ENCODE peak calls at places on chromosome 12, in four cellular contexts. B is neuronal stem cell, G is breast epithelium, Y is A549. O is an unnamed sample. For H3K9me3, the result is how much of the 10 kb centered on the place peaks cover.

GRCh38 chr12:66409195-66409871 is 107.0 kb downstream of the HELB start:
- DNase-seq in G (no peak), B (peak), Y (no peak), O (no peak)

GRCh38 chr12:122117979-122118378 is 39.4 kb downstream of the MLXIP start:
- DNase-seq in Y (no peak), G (no peak), B (no peak), O (no peak)

GRCh38 chr12:52837341-52837741 is 3.2 kb upstream of the KRT79 start:
- DNase-seq in B (no peak), G (no peak), Y (peak), O (no peak)

GRCh38 chr12:125197326-125197725 is 132.1 kb downstream of the AACS start:
- DNase-seq in B (no peak), G (no peak), Y (no peak), O (no peak)

GRCh38 chr12:120261951-120262851 is 3.3 kb downstream of the PXN start:
- DNase-seq in Y (peak), G (no peak), B (no peak), O (no peak)

GRCh38 chr12:108565976-108566375 is 3.6 kb downstream of the ISCU start:
- DNase-seq in B (no peak), G (peak), Y (peak), O (peak)

GRCh38 chr12:6724409-6724797 is 557 bp downstream of the COPS7A start:
- DNase-seq in G (no peak), B (no peak), Y (no peak), O (no peak)

GRCh38 chr12:123269395-123269892 is 2.2 kb downstream of the CDK2AP1 start:
- DNase-seq in Y (no peak), G (peak), B (peak), O (no peak)

GRCh38 chr12:124517260-124518050 is 50.0 kb downstream of the NCOR2 start:
- DNase-seq in B (no peak), Y (peak), G (peak), O (no peak)

GRCh38 chr12:57617942-57618341 is 6.7 kb downstream of the ARHGEF25 start:
- DNase-seq in B (no peak), G (no peak), Y (no peak), O (no peak)

GRCh38 chr12:122215789-122216188 is 10.1 kb downstream of the DIABLO start:
- DNase-seq in Y (no peak), G (no peak), B (no peak), O (no peak)

GRCh38 chr12:91774471-91774921 is 371.1 kb downstream of the BTG1 start:
- DNase-seq in B (no peak), G (no peak), Y (no peak), O (no peak)

GRCh38 chr12:133080051-133080618 is 588 bp upstream of the ZNF140 start:
- DNase-seq in B (peak), Y (peak), G (peak), O (peak)
- H3K9me3 ChIP-seq in B (half or more), Y (half or more), G (half or more), O (under half)

DNA sequence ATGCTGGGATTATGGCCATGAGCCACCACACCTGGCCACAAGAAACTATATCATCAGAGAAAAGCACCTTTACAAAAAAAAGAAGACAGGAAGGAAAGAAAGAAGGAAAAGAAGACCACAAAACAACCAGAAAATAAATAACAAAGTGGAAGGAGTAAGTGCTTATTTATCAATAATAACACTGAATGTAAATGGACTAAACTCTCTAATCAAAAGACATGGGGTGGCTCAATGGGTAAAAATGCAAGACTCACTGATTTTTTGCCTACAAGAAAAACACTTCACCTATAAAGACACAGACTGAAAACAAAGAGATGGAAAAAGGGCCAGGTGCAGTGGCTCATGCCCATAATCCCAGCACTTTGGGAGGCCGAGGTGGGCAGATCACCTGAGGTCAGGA is 65.7 kb downstream of the MAPKAPK5 start:
- DNase-seq in Y (no peak), B (no peak), G (no peak), O (no peak)
- H3K9me3 ChIP-seq in Y (under half), B (under half), G (under half), O (under half)

DNA sequence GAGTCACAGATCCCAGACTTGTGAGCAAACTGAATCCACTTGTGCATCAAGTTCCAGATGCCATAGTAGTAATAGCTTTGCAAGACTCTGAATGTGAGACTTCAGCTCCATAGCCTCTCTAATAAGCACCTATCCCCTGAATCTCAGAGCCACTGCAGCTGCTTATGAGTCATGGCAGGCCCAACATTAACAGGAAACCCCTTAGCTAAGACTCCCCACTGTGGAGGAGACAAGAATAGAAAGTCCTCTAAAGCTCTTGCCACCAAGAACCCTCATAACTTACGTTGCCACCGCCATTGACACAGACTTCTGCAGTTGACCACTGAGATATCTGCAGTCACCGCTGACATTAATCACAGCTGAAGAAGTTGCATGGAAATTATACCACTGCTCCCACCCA is 62.9 kb upstream of the PDE3A start:
- DNase-seq in B (no peak), G (no peak), Y (no peak), O (no peak)
- H3K9me3 ChIP-seq in B (under half), G (under half), Y (under half), O (under half)

GRCh38 chr12:73632661-73633060 is 905.0 kb upstream of the ATXN7L3B start:
- DNase-seq in B (no peak), G (no peak), Y (no peak), O (no peak)

GRCh38 chr12:73629171-73629570 is 908.5 kb upstream of the ATXN7L3B start:
- DNase-seq in Y (no peak), B (no peak), G (no peak), O (no peak)

GRCh38 chr12:73629893-73630872 is 907.5 kb upstream of the ATXN7L3B start:
- DNase-seq in G (no peak), B (no peak), Y (no peak), O (no peak)

DNA sequence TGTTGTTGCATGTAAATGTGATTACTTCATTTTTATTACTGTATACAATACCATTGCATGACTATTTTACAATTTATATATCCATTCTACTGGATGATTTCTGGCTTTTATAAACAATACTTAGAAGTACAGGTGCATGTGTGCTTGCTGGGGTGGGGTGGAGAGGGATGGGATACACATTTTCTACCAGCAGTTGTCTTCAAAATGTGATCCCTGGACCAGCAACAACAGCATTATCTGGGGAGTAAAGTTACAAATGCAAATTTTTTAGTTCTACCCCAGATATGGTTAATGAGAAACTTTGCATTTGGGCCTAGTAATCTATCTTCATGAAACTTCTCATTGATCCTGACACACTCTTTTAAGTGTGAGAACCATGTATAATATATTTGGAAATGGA is 905.4 kb upstream of the ATXN7L3B start:
- DNase-seq in G (no peak), B (no peak), Y (no peak), O (no peak)
- H3K9me3 ChIP-seq in G (under half), B (under half), Y (under half), O (under half)